ENCODE peak calls at places on chromosomes 3 and 15, in seven cellular contexts. One of them, this sample, is unnamed.

GRCh38 chr3:128745742-128746141 is 19.8 kb downstream of the RAB7A start:
- DNase-seq in brain microvascular endothelial cell: no peak
- DNase-seq in thyroid gland: no peak
- DNase-seq in Peyer's patch: no peak
- DNase-seq in PC-3: no peak
- DNase-seq in Panc1: no peak
- DNase-seq in AG04450: no peak
- DNase-seq in this sample: no peak

GRCh38 chr3:46998121-46998851 is 18.8 kb downstream of the NBEAL2 start:
- DNase-seq in brain microvascular endothelial cell: peak; percentile 31
- DNase-seq in thyroid gland: peak; percentile 79
- DNase-seq in Peyer's patch: peak; percentile 91
- DNase-seq in PC-3: peak; percentile 71
- DNase-seq in Panc1: no peak
- DNase-seq in AG04450: no peak
- DNase-seq in this sample: peak; percentile 53

GRCh38 chr15:58469432-58470353 is 37.9 kb downstream of the LIPC start:
- DNase-seq in brain microvascular endothelial cell: peak; percentile 97
- DNase-seq in thyroid gland: peak; percentile 52
- DNase-seq in Peyer's patch: no peak
- DNase-seq in PC-3: peak; percentile 91
- DNase-seq in Panc1: no peak
- DNase-seq in AG04450: peak; percentile 92
- DNase-seq in this sample: peak; percentile 93

GRCh38 chr15:33278816-33279612 is 31.8 kb upstream of the RYR3 start:
- DNase-seq in brain microvascular endothelial cell: peak; percentile 96
- DNase-seq in thyroid gland: peak; percentile 30
- DNase-seq in Peyer's patch: no peak
- DNase-seq in PC-3: peak; percentile 96
- DNase-seq in Panc1: peak; percentile 57
- DNase-seq in AG04450: peak; percentile 36
- DNase-seq in this sample: peak; percentile 93

GRCh38 chr3:37480003-37480402 is 305.6 kb upstream of the LRRFIP2 start:
- DNase-seq in brain microvascular endothelial cell: no peak
- DNase-seq in thyroid gland: no peak
- DNase-seq in Peyer's patch: no peak
- DNase-seq in PC-3: no peak
- DNase-seq in Panc1: no peak
- DNase-seq in AG04450: no peak
- DNase-seq in this sample: no peak

GRCh38 chr3:76367281-76367680 is 581.9 kb upstream of the ZNF717 start:
- DNase-seq in brain microvascular endothelial cell: peak; percentile 86
- DNase-seq in thyroid gland: no peak
- DNase-seq in Peyer's patch: no peak
- DNase-seq in PC-3: no peak
- DNase-seq in Panc1: no peak
- DNase-seq in AG04450: peak; percentile 42
- DNase-seq in this sample: peak; percentile 74

GRCh38 chr15:89328398-89329254 is 6.0 kb downstream of the POLG start:
- DNase-seq in brain microvascular endothelial cell: no peak
- DNase-seq in thyroid gland: no peak
- DNase-seq in Peyer's patch: no peak
- DNase-seq in PC-3: no peak
- DNase-seq in Panc1: no peak
- DNase-seq in AG04450: no peak
- DNase-seq in this sample: no peak

GRCh38 chr3:187871204-187871591 is 125.9 kb upstream of the BCL6 start:
- DNase-seq in brain microvascular endothelial cell: no peak
- DNase-seq in thyroid gland: no peak
- DNase-seq in Peyer's patch: no peak
- DNase-seq in PC-3: no peak
- DNase-seq in Panc1: no peak
- DNase-seq in AG04450: no peak
- DNase-seq in this sample: no peak

GRCh38 chr15:45112143-45112591 is 1.8 kb downstream of the DUOX2 start:
- DNase-seq in brain microvascular endothelial cell: no peak
- DNase-seq in thyroid gland: peak; percentile 44
- DNase-seq in Peyer's patch: no peak
- DNase-seq in PC-3: no peak
- DNase-seq in Panc1: no peak
- DNase-seq in AG04450: no peak
- DNase-seq in this sample: no peak

GRCh38 chr3:133872781-133873180 is 22.9 kb downstream of the RAB6B start:
- DNase-seq in brain microvascular endothelial cell: no peak
- DNase-seq in thyroid gland: no peak
- DNase-seq in Peyer's patch: no peak
- DNase-seq in PC-3: no peak
- DNase-seq in Panc1: no peak
- DNase-seq in AG04450: no peak
- DNase-seq in this sample: no peak

GRCh38 chr3:160768031-160768430 is 12.0 kb downstream of the PPM1L start:
- DNase-seq in brain microvascular endothelial cell: no peak
- DNase-seq in thyroid gland: no peak
- DNase-seq in Peyer's patch: no peak
- DNase-seq in PC-3: no peak
- DNase-seq in Panc1: no peak
- DNase-seq in AG04450: no peak
- DNase-seq in this sample: no peak

GRCh38 chr3:58205981-58206380 is 4.8 kb downstream of the DNASE1L3 start:
- DNase-seq in brain microvascular endothelial cell: no peak
- DNase-seq in thyroid gland: no peak
- DNase-seq in Peyer's patch: no peak
- DNase-seq in PC-3: no peak
- DNase-seq in Panc1: no peak
- DNase-seq in AG04450: no peak
- DNase-seq in this sample: no peak

GRCh38 chr3:151579571-151580270 is 118.9 kb upstream of the IGSF10 start:
- DNase-seq in brain microvascular endothelial cell: no peak
- DNase-seq in thyroid gland: no peak
- DNase-seq in Peyer's patch: no peak
- DNase-seq in PC-3: no peak
- DNase-seq in Panc1: no peak
- DNase-seq in AG04450: no peak
- DNase-seq in this sample: peak; percentile 81

GRCh38 chr15:38563723-38564519 is 693 bp downstream of the RASGRP1 start:
- DNase-seq in brain microvascular endothelial cell: no peak
- DNase-seq in thyroid gland: peak; percentile 69
- DNase-seq in Peyer's patch: peak; percentile 92
- DNase-seq in PC-3: peak; percentile 53
- DNase-seq in Panc1: peak; percentile 13
- DNase-seq in AG04450: no peak
- DNase-seq in this sample: peak; percentile 68

GRCh38 chr3:141412936-141413354 is 44.6 kb downstream of the ZBTB38 start:
- DNase-seq in brain microvascular endothelial cell: no peak
- DNase-seq in thyroid gland: peak; percentile 90
- DNase-seq in Peyer's patch: peak; percentile 79
- DNase-seq in PC-3: no peak
- DNase-seq in Panc1: no peak
- DNase-seq in AG04450: peak; percentile 66
- DNase-seq in this sample: peak; percentile 93
- H3K27ac ChIP-seq in brain microvascular endothelial cell: peak overlapping the region; percentile 95
- H3K27ac ChIP-seq in thyroid gland: peak overlapping the region; percentile 93
- H3K27ac ChIP-seq in Peyer's patch: peak overlapping the region; percentile 82
- H3K27ac ChIP-seq in PC-3: peak overlapping the region; percentile 95
- H3K27ac ChIP-seq in Panc1: peak overlapping the region; percentile 89
- H3K27ac ChIP-seq in AG04450: peak overlapping the region; percentile 94
- H3K27ac ChIP-seq in this sample: peak overlapping the region; percentile 92

GRCh38 chr3:184314700-184315505 is 497 bp downstream of the EIF4G1 start:
- DNase-seq in brain microvascular endothelial cell: peak; percentile 47
- DNase-seq in thyroid gland: peak; percentile 87
- DNase-seq in Peyer's patch: peak; percentile 87
- DNase-seq in PC-3: peak; percentile 61
- DNase-seq in Panc1: no peak
- DNase-seq in AG04450: no peak
- DNase-seq in this sample: peak; percentile 90

GRCh38 chr3:184316792-184317191 is 2.4 kb downstream of the EIF4G1 start:
- DNase-seq in brain microvascular endothelial cell: no peak
- DNase-seq in thyroid gland: no peak
- DNase-seq in Peyer's patch: no peak
- DNase-seq in PC-3: no peak
- DNase-seq in Panc1: no peak
- DNase-seq in AG04450: no peak
- DNase-seq in this sample: peak; percentile 61

GRCh38 chr3:184317201-184317600 is 2.8 kb downstream of the EIF4G1 start:
- DNase-seq in brain microvascular endothelial cell: no peak
- DNase-seq in thyroid gland: no peak
- DNase-seq in Peyer's patch: no peak
- DNase-seq in PC-3: no peak
- DNase-seq in Panc1: no peak
- DNase-seq in AG04450: no peak
- DNase-seq in this sample: no peak

GRCh38 chr3:184315506-184315867 is 1.1 kb downstream of the EIF4G1 start:
- DNase-seq in brain microvascular endothelial cell: no peak
- DNase-seq in thyroid gland: no peak
- DNase-seq in Peyer's patch: no peak
- DNase-seq in PC-3: no peak
- DNase-seq in Panc1: no peak
- DNase-seq in AG04450: no peak
- DNase-seq in this sample: peak; percentile 55

DNA sequence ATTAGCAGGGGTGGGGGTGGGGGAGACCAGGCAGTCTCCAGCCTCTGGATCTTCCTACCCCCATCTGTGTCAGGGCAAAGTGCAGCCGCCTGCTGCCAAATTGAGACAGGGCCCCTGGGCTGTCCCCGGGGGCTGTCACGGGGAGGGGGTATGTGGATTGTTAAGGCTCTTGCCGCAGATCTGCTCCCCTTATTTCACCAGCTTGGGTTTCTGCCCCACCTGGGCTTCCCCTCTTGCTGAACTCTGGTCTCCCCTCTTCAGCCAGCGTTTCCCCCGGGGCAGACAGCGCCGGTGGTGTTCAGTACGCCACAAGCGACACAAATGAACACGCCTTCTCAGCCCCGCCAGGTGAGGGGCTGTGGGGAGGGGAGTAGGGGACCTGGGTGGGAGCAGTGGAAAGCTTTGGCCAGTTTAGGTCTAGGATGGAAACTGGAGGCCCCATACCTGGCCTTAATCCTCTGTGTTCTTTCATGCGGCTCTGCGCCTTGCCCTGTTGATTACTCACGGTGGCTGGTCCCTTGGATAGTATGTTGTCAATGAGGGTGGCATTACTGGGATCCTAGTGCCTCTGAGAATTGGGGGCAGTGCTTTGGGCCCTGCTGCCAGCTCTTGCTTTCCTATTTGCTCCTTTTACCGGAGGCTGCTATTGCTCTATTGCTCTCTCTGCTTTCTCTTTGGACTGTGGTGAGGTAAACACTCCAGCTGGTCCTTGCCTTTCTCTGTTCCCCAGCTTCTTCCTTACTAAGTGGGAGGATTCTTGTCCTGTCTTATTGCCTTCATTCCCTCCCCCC is 1.7 kb downstream of the EIF4G1 start:
- DNase-seq in brain microvascular endothelial cell: no peak
- DNase-seq in thyroid gland: peak; percentile 21
- DNase-seq in Peyer's patch: no peak
- DNase-seq in PC-3: peak; percentile 32
- DNase-seq in Panc1: no peak
- DNase-seq in AG04450: no peak
- DNase-seq in this sample: peak; percentile 64
- H3K27ac ChIP-seq in brain microvascular endothelial cell: peak overlapping the region; percentile 9
- H3K27ac ChIP-seq in thyroid gland: peak overlapping the region; percentile 96
- H3K27ac ChIP-seq in Peyer's patch: peak overlapping the region; percentile 100
- H3K27ac ChIP-seq in PC-3: peak overlapping the region; percentile 90
- H3K27ac ChIP-seq in Panc1: peak overlapping the region; percentile 94
- H3K27ac ChIP-seq in AG04450: peak overlapping the region; percentile 77
- H3K27ac ChIP-seq in this sample: peak overlapping the region; percentile 88

GRCh38 chr15:42090375-42090774 is 4.0 kb downstream of the PLA2G4D start:
- DNase-seq in brain microvascular endothelial cell: no peak
- DNase-seq in thyroid gland: no peak
- DNase-seq in Peyer's patch: no peak
- DNase-seq in PC-3: no peak
- DNase-seq in Panc1: no peak
- DNase-seq in AG04450: no peak
- DNase-seq in this sample: no peak
- H3K27ac ChIP-seq in brain microvascular endothelial cell: no peak overlapping the region
- H3K27ac ChIP-seq in thyroid gland: no peak overlapping the region
- H3K27ac ChIP-seq in Peyer's patch: no peak overlapping the region
- H3K27ac ChIP-seq in PC-3: no peak overlapping the region
- H3K27ac ChIP-seq in Panc1: no peak overlapping the region
- H3K27ac ChIP-seq in AG04450: no peak overlapping the region
- H3K27ac ChIP-seq in this sample: no peak overlapping the region

DNA sequence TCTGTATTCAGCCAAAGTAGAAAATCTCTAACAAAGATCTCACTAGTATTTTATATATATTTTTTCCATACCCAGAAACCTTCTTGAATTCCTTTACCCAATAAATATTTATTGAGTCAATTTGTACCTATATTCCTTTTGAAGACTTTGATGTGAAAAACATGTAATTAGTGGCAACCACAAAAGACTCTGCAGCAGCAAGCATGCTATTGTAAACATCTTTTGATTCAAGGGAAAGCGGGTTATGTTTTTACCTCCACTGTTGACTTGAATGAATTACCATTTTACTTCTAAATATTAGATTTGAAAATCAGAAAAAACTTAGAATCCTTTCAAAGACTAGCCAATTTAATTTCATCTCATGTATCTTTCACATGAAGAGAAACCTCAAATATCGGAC is 2.4 kb downstream of the GPR15 start:
- DNase-seq in brain microvascular endothelial cell: no peak
- DNase-seq in thyroid gland: no peak
- DNase-seq in Peyer's patch: no peak
- DNase-seq in PC-3: no peak
- DNase-seq in Panc1: no peak
- DNase-seq in AG04450: no peak
- DNase-seq in this sample: no peak
- H3K27ac ChIP-seq in brain microvascular endothelial cell: no peak overlapping the region
- H3K27ac ChIP-seq in thyroid gland: no peak overlapping the region
- H3K27ac ChIP-seq in Peyer's patch: no peak overlapping the region
- H3K27ac ChIP-seq in PC-3: no peak overlapping the region
- H3K27ac ChIP-seq in Panc1: no peak overlapping the region
- H3K27ac ChIP-seq in AG04450: no peak overlapping the region
- H3K27ac ChIP-seq in this sample: no peak overlapping the region

DNA sequence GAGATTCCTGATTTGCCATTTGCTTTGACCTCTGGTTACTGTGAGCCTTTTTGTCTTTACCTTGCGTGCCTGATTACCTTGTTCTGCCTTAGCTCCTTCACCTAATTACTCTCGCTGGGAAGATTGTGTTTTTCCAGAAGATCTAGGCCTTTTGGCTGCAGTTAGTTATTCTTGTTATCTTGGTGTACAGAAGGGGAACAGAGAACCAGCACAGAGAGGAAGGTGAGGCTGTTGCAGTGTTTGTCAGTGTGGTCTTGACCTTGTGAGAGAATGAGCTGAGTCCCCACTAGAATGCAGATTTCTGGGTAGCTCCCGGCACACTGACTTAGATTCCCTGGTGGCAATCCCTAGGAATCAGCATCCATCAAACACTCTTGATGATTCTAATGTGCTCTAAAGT is 203.7 kb downstream of the EDEM1 start:
- DNase-seq in brain microvascular endothelial cell: no peak
- DNase-seq in thyroid gland: no peak
- DNase-seq in Peyer's patch: no peak
- DNase-seq in PC-3: no peak
- DNase-seq in Panc1: no peak
- DNase-seq in AG04450: no peak
- DNase-seq in this sample: no peak
- H3K27ac ChIP-seq in brain microvascular endothelial cell: no peak overlapping the region
- H3K27ac ChIP-seq in thyroid gland: no peak overlapping the region
- H3K27ac ChIP-seq in Peyer's patch: no peak overlapping the region
- H3K27ac ChIP-seq in PC-3: no peak overlapping the region
- H3K27ac ChIP-seq in Panc1: no peak overlapping the region
- H3K27ac ChIP-seq in AG04450: no peak overlapping the region
- H3K27ac ChIP-seq in this sample: no peak overlapping the region

This sample was measured in GM23248.